ENCODE peak calls at places on chromosomes 1 and 21, in seven cellular contexts. B, A, F, G, H, Q and M are unnamed samples.

GRCh38 chr1:201461783-201462441 is 7.1 kb downstream of the PHLDA3 start:
- DNase-seq in B (no peak), A (no peak), F (no peak), G (peak; percentile 86), H (peak; percentile 100), Q (no peak), M (peak; percentile 93)

GRCh38 chr1:226738995-226739695 is at the start of gene ITPKB:
- DNase-seq in B (peak; percentile 51), A (peak; percentile 54), F (peak; percentile 48), G (peak; percentile 55), H (peak; percentile 82), Q (peak; percentile 57), M (peak; percentile 79)

GRCh38 chr1:29245261-29245660 is 8.9 kb downstream of the PTPRU start:
- DNase-seq in B (no peak), A (no peak), F (no peak), G (no peak), H (no peak), Q (no peak), M (no peak)

GRCh38 chr1:169466259-169467230 is 19.2 kb downstream of the SLC19A2 start:
- DNase-seq in B (no peak), A (no peak), F (peak; percentile 49), G (no peak), H (peak; percentile 75), Q (no peak), M (no peak)

GRCh38 chr1:33327587-33328325 is 6.9 kb upstream of the A3GALT2 start:
- DNase-seq in B (no peak), A (no peak), F (no peak), G (peak; percentile 76), H (peak; percentile 80), Q (peak; percentile 77), M (peak; percentile 67)

GRCh38 chr1:20921285-20921684 is 134.2 kb upstream of the HP1BP3 start:
- DNase-seq in B (no peak), A (no peak), F (no peak), G (no peak), H (no peak), Q (no peak), M (no peak)

GRCh38 chr1:163178628-163179027 is 24.1 kb downstream of the RGS5 start:
- DNase-seq in B (no peak), A (no peak), F (no peak), G (no peak), H (no peak), Q (peak; percentile 53), M (no peak)

GRCh38 chr21:16004523-16004922 is 274.7 kb downstream of the USP25 start:
- DNase-seq in B (no peak), A (no peak), F (no peak), G (no peak), H (no peak), Q (no peak), M (no peak)

GRCh38 chr21:31622397-31622796 is 37.1 kb upstream of the SOD1 start:
- DNase-seq in B (no peak), A (no peak), F (no peak), G (no peak), H (no peak), Q (no peak), M (no peak)

GRCh38 chr1:93905734-93906133 is 3.5 kb downstream of the GCLM start:
- DNase-seq in B (no peak), A (no peak), F (no peak), G (no peak), H (no peak), Q (no peak), M (no peak)

GRCh38 chr1:93906480-93906879 is 2.8 kb downstream of the GCLM start:
- DNase-seq in B (no peak), A (no peak), F (no peak), G (no peak), H (no peak), Q (no peak), M (no peak)

GRCh38 chr1:93907718-93908117 is 1.5 kb downstream of the GCLM start:
- DNase-seq in B (no peak), A (no peak), F (no peak), G (no peak), H (peak; percentile 54), Q (no peak), M (no peak)

GRCh38 chr1:93904228-93904627 is 5.0 kb downstream of the GCLM start:
- DNase-seq in B (no peak), A (no peak), F (no peak), G (no peak), H (no peak), Q (no peak), M (no peak)

DNA sequence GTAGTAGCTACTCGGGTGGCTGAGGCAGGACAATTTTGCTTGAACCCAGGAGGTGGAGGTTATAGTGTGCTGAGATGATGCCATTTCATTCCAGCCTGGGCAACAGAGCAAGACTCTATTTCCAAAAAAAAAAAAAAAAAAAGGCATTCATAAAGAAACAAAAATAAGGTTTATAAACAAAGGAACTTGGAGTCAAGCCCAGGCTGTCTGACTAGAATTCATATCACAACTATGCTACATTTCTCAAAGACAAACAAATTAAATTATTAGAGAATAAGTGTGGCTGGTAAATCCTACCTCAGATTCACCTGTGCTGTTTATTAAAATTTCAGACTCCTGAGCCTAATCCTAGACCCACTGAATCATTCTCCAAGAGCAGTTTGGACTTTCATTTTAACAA is 4.2 kb downstream of the GCLM start:
- DNase-seq in B (no peak), A (no peak), F (no peak), G (no peak), H (no peak), Q (no peak), M (no peak)
- H3K27ac ChIP-seq in B (no peak overlapping the region), A (no peak overlapping the region), F (no peak overlapping the region), G (no peak overlapping the region), H (no peak overlapping the region), Q (no peak overlapping the region), M (no peak overlapping the region)

DNA sequence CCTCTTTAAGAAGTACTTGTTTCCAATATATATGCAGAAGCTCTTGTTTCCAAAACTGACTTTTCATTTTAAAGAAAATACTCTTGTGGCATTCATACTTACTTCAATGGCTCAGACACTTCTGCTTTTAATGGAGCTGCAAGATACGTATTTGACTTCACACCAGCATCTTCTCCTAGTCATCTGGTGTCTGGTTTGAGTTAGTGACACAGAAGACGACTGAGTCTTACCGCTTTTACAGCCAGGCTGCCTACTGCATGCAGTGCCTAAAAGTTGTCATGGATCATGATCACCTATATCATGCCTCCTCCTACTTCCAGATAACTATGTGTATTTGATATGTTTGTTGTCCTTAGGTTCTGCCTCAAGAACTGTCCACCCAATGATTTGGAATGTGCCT is 185.9 kb downstream of the TPR start:
- DNase-seq in B (no peak), A (no peak), F (no peak), G (no peak), H (no peak), Q (no peak), M (no peak)
- H3K27ac ChIP-seq in B (no peak overlapping the region), A (no peak overlapping the region), F (no peak overlapping the region), G (no peak overlapping the region), H (peak overlapping the region; percentile 100), Q (no peak overlapping the region), M (no peak overlapping the region)

DNA sequence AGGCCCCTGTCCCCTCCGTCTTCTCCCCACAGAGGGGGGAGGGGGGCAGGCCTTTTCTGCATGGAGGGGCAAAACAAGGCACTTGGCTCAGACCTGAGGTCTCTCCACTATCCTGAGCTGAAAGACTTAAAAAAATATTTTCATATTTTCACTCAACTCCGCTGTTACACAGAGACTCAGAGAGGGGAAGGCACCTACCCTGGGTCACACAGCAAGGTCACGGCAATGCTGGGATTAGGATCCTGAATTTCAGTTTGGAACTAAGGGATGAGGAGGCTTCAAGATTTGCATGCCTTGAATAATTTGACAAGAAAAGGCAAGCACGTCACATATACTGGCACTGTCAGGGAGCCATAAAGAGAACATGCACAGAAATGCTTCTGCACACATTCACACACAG is 170.7 kb downstream of the ACTL8 start:
- DNase-seq in B (no peak), A (no peak), F (no peak), G (no peak), H (no peak), Q (no peak), M (no peak)
- H3K27ac ChIP-seq in B (no peak overlapping the region), A (no peak overlapping the region), F (no peak overlapping the region), G (no peak overlapping the region), H (no peak overlapping the region), Q (no peak overlapping the region), M (no peak overlapping the region)

DNA sequence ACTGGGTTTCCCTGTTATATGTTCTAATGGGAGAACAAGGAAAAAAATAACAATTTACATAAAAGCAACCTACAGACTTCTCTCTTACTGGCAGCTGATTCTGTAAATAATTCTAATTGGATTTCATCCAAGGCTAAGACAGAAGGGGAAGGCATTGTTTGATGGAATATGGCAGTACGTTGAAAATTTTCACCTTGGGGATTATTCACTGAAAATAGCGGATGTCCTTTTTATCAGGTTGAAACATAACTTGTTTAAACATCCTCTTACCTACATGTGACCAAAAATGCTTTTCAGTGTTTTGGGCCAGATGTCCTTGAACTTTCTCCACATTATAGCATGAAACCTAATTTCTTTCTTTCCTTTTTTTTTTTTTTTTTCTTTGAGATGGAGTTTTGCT is 24.9 kb downstream of the TSNAX start:
- DNase-seq in B (no peak), A (no peak), F (no peak), G (no peak), H (no peak), Q (no peak), M (no peak)
- H3K27ac ChIP-seq in B (no peak overlapping the region), A (no peak overlapping the region), F (no peak overlapping the region), G (no peak overlapping the region), H (no peak overlapping the region), Q (no peak overlapping the region), M (no peak overlapping the region)

GRCh38 chr1:245382981-245383380 is 228.2 kb downstream of the KIF26B start:
- DNase-seq in B (no peak), A (no peak), F (no peak), G (no peak), H (no peak), Q (no peak), M (no peak)
- H3K27ac ChIP-seq in B (no peak overlapping the region), A (no peak overlapping the region), F (no peak overlapping the region), G (no peak overlapping the region), H (no peak overlapping the region), Q (no peak overlapping the region), M (no peak overlapping the region)

GRCh38 chr1:174872615-174873058 is 127.1 kb upstream of the CACYBP start:
- DNase-seq in B (no peak), A (no peak), F (peak; percentile 18), G (no peak), H (peak; percentile 64), Q (no peak), M (no peak)

GRCh38 chr1:174875306-174875705 is 124.4 kb upstream of the CACYBP start:
- DNase-seq in B (peak; percentile 52), A (no peak), F (peak; percentile 64), G (peak; percentile 65), H (peak; percentile 82), Q (no peak), M (no peak)

GRCh38 chr1:174874337-174875053 is 125.3 kb upstream of the CACYBP start:
- DNase-seq in B (no peak), A (no peak), F (peak; percentile 90), G (no peak), H (no peak), Q (no peak), M (no peak)

GRCh38 chr1:174880171-174880570 is 119.6 kb upstream of the CACYBP start:
- DNase-seq in B (no peak), A (no peak), F (no peak), G (no peak), H (no peak), Q (no peak), M (no peak)

GRCh38 chr1:174877208-174877673 is 122.5 kb upstream of the CACYBP start:
- DNase-seq in B (no peak), A (no peak), F (no peak), G (no peak), H (no peak), Q (no peak), M (no peak)
- H3K27ac ChIP-seq in B (no peak overlapping the region), A (no peak overlapping the region), F (no peak overlapping the region), G (no peak overlapping the region), H (no peak overlapping the region), Q (no peak overlapping the region), M (no peak overlapping the region)

GRCh38 chr1:224435999-224436398 is 1.4 kb upstream of the WDR26 start:
- DNase-seq in B (no peak), A (no peak), F (no peak), G (no peak), H (peak; percentile 68), Q (no peak), M (no peak)
- H3K27ac ChIP-seq in B (peak overlapping the region; percentile 91), A (no peak overlapping the region), F (no peak overlapping the region), G (peak overlapping the region; percentile 98), H (peak overlapping the region; percentile 67), Q (no peak overlapping the region), M (no peak overlapping the region)